ENCODE peak calls at places on chromosomes 12 and 14, in seven cellular contexts. One of them, this sample, is unnamed.

GRCh38 chr12:78392918-78393317 is 471.7 kb upstream of the SYT1 start:
- DNase-seq in activated T-helper 9 cell treated with anti-CD3 and anti-CD28 coated beads, Interleukin-2, amount 50 U/mL, for 16 hours: no peak
- DNase-seq in GM12878: no peak
- DNase-seq in pancreas: no peak
- DNase-seq in NCI-H2029: no peak
- DNase-seq in SW 1271: peak; percentile 4
- DNase-seq in central memory CD4-positive, alpha-beta T cell: no peak
- DNase-seq in this sample: no peak

GRCh38 chr12:1810201-1810930 is 10.0 kb upstream of the LRTM2 start:
- DNase-seq in pancreas: no peak
- DNase-seq in NCI-H2029: no peak
- DNase-seq in SW 1271: no peak
- DNase-seq in GM12878: no peak
- DNase-seq in activated T-helper 9 cell treated with anti-CD3 and anti-CD28 coated beads, Interleukin-2, amount 50 U/mL, for 16 hours: no peak
- DNase-seq in central memory CD4-positive, alpha-beta T cell: no peak
- DNase-seq in this sample: no peak

GRCh38 chr12:107319536-107320030 is 226.2 kb upstream of the CRY1 start:
- DNase-seq in NCI-H2029: no peak
- DNase-seq in SW 1271: no peak
- DNase-seq in central memory CD4-positive, alpha-beta T cell: peak; percentile 12
- DNase-seq in pancreas: no peak
- DNase-seq in activated T-helper 9 cell treated with anti-CD3 and anti-CD28 coated beads, Interleukin-2, amount 50 U/mL, for 16 hours: no peak
- DNase-seq in GM12878: no peak
- DNase-seq in this sample: no peak

GRCh38 chr12:120055639-120056038 is 60.9 kb downstream of the RAB35 start:
- DNase-seq in activated T-helper 9 cell treated with anti-CD3 and anti-CD28 coated beads, Interleukin-2, amount 50 U/mL, for 16 hours: no peak
- DNase-seq in NCI-H2029: no peak
- DNase-seq in pancreas: no peak
- DNase-seq in GM12878: no peak
- DNase-seq in SW 1271: no peak
- DNase-seq in central memory CD4-positive, alpha-beta T cell: no peak
- DNase-seq in this sample: no peak

GRCh38 chr12:123937707-123938600 is 34.7 kb downstream of the CCDC92 start:
- DNase-seq in central memory CD4-positive, alpha-beta T cell: peak; percentile 52
- DNase-seq in NCI-H2029: no peak
- DNase-seq in GM12878: no peak
- DNase-seq in pancreas: no peak
- DNase-seq in SW 1271: no peak
- DNase-seq in activated T-helper 9 cell treated with anti-CD3 and anti-CD28 coated beads, Interleukin-2, amount 50 U/mL, for 16 hours: peak; percentile 14
- DNase-seq in this sample: no peak

GRCh38 chr12:32776258-32776657 is 20.6 kb upstream of the YARS2 start:
- DNase-seq in GM12878: no peak
- DNase-seq in NCI-H2029: no peak
- DNase-seq in activated T-helper 9 cell treated with anti-CD3 and anti-CD28 coated beads, Interleukin-2, amount 50 U/mL, for 16 hours: no peak
- DNase-seq in SW 1271: no peak
- DNase-seq in central memory CD4-positive, alpha-beta T cell: no peak
- DNase-seq in pancreas: no peak
- DNase-seq in this sample: no peak

GRCh38 chr14:22980672-22981089 is 1.7 kb downstream of the AJUBA start:
- DNase-seq in central memory CD4-positive, alpha-beta T cell: no peak
- DNase-seq in pancreas: peak; percentile 57
- DNase-seq in NCI-H2029: no peak
- DNase-seq in GM12878: no peak
- DNase-seq in activated T-helper 9 cell treated with anti-CD3 and anti-CD28 coated beads, Interleukin-2, amount 50 U/mL, for 16 hours: peak; percentile 24
- DNase-seq in SW 1271: peak; percentile 53
- DNase-seq in this sample: peak; percentile 51

GRCh38 chr12:30967026-30967425 is 40.5 kb downstream of the TSPAN11 start:
- DNase-seq in GM12878: no peak
- DNase-seq in SW 1271: no peak
- DNase-seq in pancreas: no peak
- DNase-seq in activated T-helper 9 cell treated with anti-CD3 and anti-CD28 coated beads, Interleukin-2, amount 50 U/mL, for 16 hours: no peak
- DNase-seq in central memory CD4-positive, alpha-beta T cell: no peak
- DNase-seq in NCI-H2029: no peak
- DNase-seq in this sample: no peak

GRCh38 chr12:67068204-67068731 is 200.9 kb upstream of the CAND1 start:
- DNase-seq in SW 1271: no peak
- DNase-seq in pancreas: no peak
- DNase-seq in activated T-helper 9 cell treated with anti-CD3 and anti-CD28 coated beads, Interleukin-2, amount 50 U/mL, for 16 hours: no peak
- DNase-seq in GM12878: no peak
- DNase-seq in central memory CD4-positive, alpha-beta T cell: no peak
- DNase-seq in NCI-H2029: no peak
- DNase-seq in this sample: no peak

GRCh38 chr12:51721281-51721940 is 127.1 kb downstream of the FIGNL2 start:
- DNase-seq in activated T-helper 9 cell treated with anti-CD3 and anti-CD28 coated beads, Interleukin-2, amount 50 U/mL, for 16 hours: peak; percentile 9
- DNase-seq in SW 1271: no peak
- DNase-seq in central memory CD4-positive, alpha-beta T cell: peak; percentile 8
- DNase-seq in GM12878: no peak
- DNase-seq in pancreas: no peak
- DNase-seq in NCI-H2029: no peak
- DNase-seq in this sample: peak; percentile 12

GRCh38 chr12:19712041-19712440 is 272.7 kb downstream of the AEBP2 start:
- DNase-seq in GM12878: no peak
- DNase-seq in NCI-H2029: no peak
- DNase-seq in central memory CD4-positive, alpha-beta T cell: no peak
- DNase-seq in pancreas: no peak
- DNase-seq in SW 1271: peak; percentile 21
- DNase-seq in activated T-helper 9 cell treated with anti-CD3 and anti-CD28 coated beads, Interleukin-2, amount 50 U/mL, for 16 hours: no peak
- DNase-seq in this sample: no peak

GRCh38 chr14:39974036-39974435 is 541.8 kb upstream of the FBXO33 start:
- DNase-seq in pancreas: no peak
- DNase-seq in activated T-helper 9 cell treated with anti-CD3 and anti-CD28 coated beads, Interleukin-2, amount 50 U/mL, for 16 hours: no peak
- DNase-seq in GM12878: peak; percentile 76
- DNase-seq in central memory CD4-positive, alpha-beta T cell: no peak
- DNase-seq in SW 1271: no peak
- DNase-seq in NCI-H2029: no peak
- DNase-seq in this sample: no peak

GRCh38 chr12:100926669-100927248 is 132.2 kb downstream of the ANO4 start:
- DNase-seq in SW 1271: peak; percentile 35
- DNase-seq in pancreas: peak; percentile 30
- DNase-seq in central memory CD4-positive, alpha-beta T cell: no peak
- DNase-seq in GM12878: no peak
- DNase-seq in activated T-helper 9 cell treated with anti-CD3 and anti-CD28 coated beads, Interleukin-2, amount 50 U/mL, for 16 hours: no peak
- DNase-seq in NCI-H2029: no peak
- DNase-seq in this sample: peak; percentile 11

GRCh38 chr12:3518902-3519301 is 27.9 kb downstream of the PRMT8 start:
- DNase-seq in NCI-H2029: no peak
- DNase-seq in GM12878: no peak
- DNase-seq in central memory CD4-positive, alpha-beta T cell: no peak
- DNase-seq in SW 1271: no peak
- DNase-seq in activated T-helper 9 cell treated with anti-CD3 and anti-CD28 coated beads, Interleukin-2, amount 50 U/mL, for 16 hours: no peak
- DNase-seq in pancreas: no peak
- DNase-seq in this sample: no peak

GRCh38 chr14:59086241-59086899 is 102.1 kb upstream of the DAAM1 start:
- DNase-seq in NCI-H2029: no peak
- DNase-seq in pancreas: no peak
- DNase-seq in SW 1271: no peak
- DNase-seq in activated T-helper 9 cell treated with anti-CD3 and anti-CD28 coated beads, Interleukin-2, amount 50 U/mL, for 16 hours: no peak
- DNase-seq in GM12878: no peak
- DNase-seq in central memory CD4-positive, alpha-beta T cell: no peak
- DNase-seq in this sample: no peak

GRCh38 chr12:105289114-105289904 is 41.2 kb upstream of the C12orf75 start:
- DNase-seq in activated T-helper 9 cell treated with anti-CD3 and anti-CD28 coated beads, Interleukin-2, amount 50 U/mL, for 16 hours: no peak
- DNase-seq in pancreas: no peak
- DNase-seq in NCI-H2029: no peak
- DNase-seq in SW 1271: no peak
- DNase-seq in central memory CD4-positive, alpha-beta T cell: no peak
- DNase-seq in GM12878: no peak
- DNase-seq in this sample: no peak

GRCh38 chr12:114625294-114625851 is 58.6 kb downstream of the TBX3 start:
- DNase-seq in GM12878: no peak
- DNase-seq in activated T-helper 9 cell treated with anti-CD3 and anti-CD28 coated beads, Interleukin-2, amount 50 U/mL, for 16 hours: no peak
- DNase-seq in SW 1271: peak; percentile 32
- DNase-seq in central memory CD4-positive, alpha-beta T cell: no peak
- DNase-seq in NCI-H2029: peak; percentile 63
- DNase-seq in pancreas: peak; percentile 21
- DNase-seq in this sample: no peak

GRCh38 chr12:6540181-6540877 is 6.0 kb downstream of the GAPDH start:
- DNase-seq in activated T-helper 9 cell treated with anti-CD3 and anti-CD28 coated beads, Interleukin-2, amount 50 U/mL, for 16 hours: peak; percentile 40
- DNase-seq in GM12878: no peak
- DNase-seq in central memory CD4-positive, alpha-beta T cell: peak; percentile 42
- DNase-seq in pancreas: no peak
- DNase-seq in NCI-H2029: peak; percentile 42
- DNase-seq in SW 1271: no peak
- DNase-seq in this sample: peak; percentile 87

GRCh38 chr14:104769324-104770071 is 16.6 kb downstream of the SIVA1 start:
- DNase-seq in central memory CD4-positive, alpha-beta T cell: no peak
- DNase-seq in NCI-H2029: no peak
- DNase-seq in pancreas: no peak
- DNase-seq in activated T-helper 9 cell treated with anti-CD3 and anti-CD28 coated beads, Interleukin-2, amount 50 U/mL, for 16 hours: no peak
- DNase-seq in GM12878: no peak
- DNase-seq in SW 1271: no peak
- DNase-seq in this sample: no peak

GRCh38 chr14:69586420-69586819 is 11.7 kb upstream of the CCDC177 start:
- DNase-seq in SW 1271: no peak
- DNase-seq in NCI-H2029: no peak
- DNase-seq in activated T-helper 9 cell treated with anti-CD3 and anti-CD28 coated beads, Interleukin-2, amount 50 U/mL, for 16 hours: no peak
- DNase-seq in GM12878: no peak
- DNase-seq in central memory CD4-positive, alpha-beta T cell: no peak
- DNase-seq in pancreas: no peak
- DNase-seq in this sample: no peak

GRCh38 chr14:105075364-105076295 is 10.4 kb upstream of the GPR132 start:
- DNase-seq in pancreas: no peak
- DNase-seq in GM12878: no peak
- DNase-seq in central memory CD4-positive, alpha-beta T cell: no peak
- DNase-seq in activated T-helper 9 cell treated with anti-CD3 and anti-CD28 coated beads, Interleukin-2, amount 50 U/mL, for 16 hours: no peak
- DNase-seq in SW 1271: no peak
- DNase-seq in NCI-H2029: no peak
- DNase-seq in this sample: no peak

GRCh38 chr14:99678198-99678597 is 5.9 kb upstream of the CYP46A1 start:
- DNase-seq in SW 1271: no peak
- DNase-seq in central memory CD4-positive, alpha-beta T cell: no peak
- DNase-seq in activated T-helper 9 cell treated with anti-CD3 and anti-CD28 coated beads, Interleukin-2, amount 50 U/mL, for 16 hours: no peak
- DNase-seq in GM12878: no peak
- DNase-seq in NCI-H2029: no peak
- DNase-seq in pancreas: no peak
- DNase-seq in this sample: no peak

GRCh38 chr14:68979722-68980552 is 835 bp upstream of the ACTN1 start:
- DNase-seq in GM12878: no peak
- DNase-seq in activated T-helper 9 cell treated with anti-CD3 and anti-CD28 coated beads, Interleukin-2, amount 50 U/mL, for 16 hours: no peak
- DNase-seq in SW 1271: no peak
- DNase-seq in central memory CD4-positive, alpha-beta T cell: no peak
- DNase-seq in NCI-H2029: peak; percentile 9
- DNase-seq in pancreas: peak; percentile 48
- DNase-seq in this sample: no peak

GRCh38 chr12:124995200-124995961 is 1.9 kb downstream of the BRI3BP start:
- DNase-seq in pancreas: no peak
- DNase-seq in central memory CD4-positive, alpha-beta T cell: no peak
- DNase-seq in NCI-H2029: no peak
- DNase-seq in GM12878: peak; percentile 41
- DNase-seq in SW 1271: no peak
- DNase-seq in activated T-helper 9 cell treated with anti-CD3 and anti-CD28 coated beads, Interleukin-2, amount 50 U/mL, for 16 hours: no peak
- DNase-seq in this sample: no peak

GRCh38 chr14:61388173-61388975 is 67.0 kb downstream of the PRKCH start:
- DNase-seq in GM12878: peak; percentile 86
- DNase-seq in pancreas: no peak
- DNase-seq in NCI-H2029: peak; percentile 88
- DNase-seq in SW 1271: peak; percentile 5
- DNase-seq in central memory CD4-positive, alpha-beta T cell: peak; percentile 51
- DNase-seq in activated T-helper 9 cell treated with anti-CD3 and anti-CD28 coated beads, Interleukin-2, amount 50 U/mL, for 16 hours: peak; percentile 16
- DNase-seq in this sample: no peak

GRCh38 chr14:104545151-104545931 is 34.2 kb upstream of the C14orf180 start:
- DNase-seq in NCI-H2029: no peak
- DNase-seq in SW 1271: no peak
- DNase-seq in pancreas: no peak
- DNase-seq in central memory CD4-positive, alpha-beta T cell: no peak
- DNase-seq in activated T-helper 9 cell treated with anti-CD3 and anti-CD28 coated beads, Interleukin-2, amount 50 U/mL, for 16 hours: no peak
- DNase-seq in GM12878: no peak
- DNase-seq in this sample: no peak

GRCh38 chr14:32986791-32987545 is 48.3 kb downstream of the NPAS3 start:
- DNase-seq in NCI-H2029: no peak
- DNase-seq in SW 1271: no peak
- DNase-seq in central memory CD4-positive, alpha-beta T cell: no peak
- DNase-seq in pancreas: no peak
- DNase-seq in GM12878: no peak
- DNase-seq in activated T-helper 9 cell treated with anti-CD3 and anti-CD28 coated beads, Interleukin-2, amount 50 U/mL, for 16 hours: no peak
- DNase-seq in this sample: no peak

GRCh38 chr14:89504602-89505320 is 87.7 kb upstream of the FOXN3 start:
- DNase-seq in NCI-H2029: no peak
- DNase-seq in activated T-helper 9 cell treated with anti-CD3 and anti-CD28 coated beads, Interleukin-2, amount 50 U/mL, for 16 hours: no peak
- DNase-seq in pancreas: no peak
- DNase-seq in SW 1271: no peak
- DNase-seq in central memory CD4-positive, alpha-beta T cell: no peak
- DNase-seq in GM12878: peak; percentile 33
- DNase-seq in this sample: no peak

GRCh38 chr14:70735043-70735442 is 74.3 kb downstream of the MAP3K9 start:
- DNase-seq in central memory CD4-positive, alpha-beta T cell: no peak
- DNase-seq in SW 1271: no peak
- DNase-seq in NCI-H2029: no peak
- DNase-seq in pancreas: no peak
- DNase-seq in GM12878: no peak
- DNase-seq in activated T-helper 9 cell treated with anti-CD3 and anti-CD28 coated beads, Interleukin-2, amount 50 U/mL, for 16 hours: no peak
- DNase-seq in this sample: no peak

GRCh38 chr12:27524839-27525238 is 833 bp downstream of the PPFIBP1 start:
- DNase-seq in NCI-H2029: no peak
- DNase-seq in GM12878: no peak
- DNase-seq in central memory CD4-positive, alpha-beta T cell: no peak
- DNase-seq in pancreas: no peak
- DNase-seq in SW 1271: peak; percentile 63
- DNase-seq in activated T-helper 9 cell treated with anti-CD3 and anti-CD28 coated beads, Interleukin-2, amount 50 U/mL, for 16 hours: no peak
- DNase-seq in this sample: no peak

GRCh38 chr12:95637471-95638155 is 86.3 kb upstream of the USP44 start:
- DNase-seq in SW 1271: peak; percentile 51
- DNase-seq in NCI-H2029: no peak
- DNase-seq in GM12878: no peak
- DNase-seq in pancreas: no peak
- DNase-seq in central memory CD4-positive, alpha-beta T cell: no peak
- DNase-seq in activated T-helper 9 cell treated with anti-CD3 and anti-CD28 coated beads, Interleukin-2, amount 50 U/mL, for 16 hours: no peak
- DNase-seq in this sample: no peak

GRCh38 chr12:80504389-80505153 is 60.5 kb downstream of the PTPRQ start:
- DNase-seq in GM12878: no peak
- DNase-seq in central memory CD4-positive, alpha-beta T cell: no peak
- DNase-seq in activated T-helper 9 cell treated with anti-CD3 and anti-CD28 coated beads, Interleukin-2, amount 50 U/mL, for 16 hours: no peak
- DNase-seq in pancreas: no peak
- DNase-seq in NCI-H2029: no peak
- DNase-seq in SW 1271: no peak
- DNase-seq in this sample: no peak

GRCh38 chr12:56160160-56160763 is 2.1 kb downstream of the MYL6 start:
- DNase-seq in GM12878: no peak
- DNase-seq in pancreas: no peak
- DNase-seq in SW 1271: peak; percentile 36
- DNase-seq in NCI-H2029: no peak
- DNase-seq in central memory CD4-positive, alpha-beta T cell: peak; percentile 72
- DNase-seq in activated T-helper 9 cell treated with anti-CD3 and anti-CD28 coated beads, Interleukin-2, amount 50 U/mL, for 16 hours: peak; percentile 33
- DNase-seq in this sample: peak; percentile 36

GRCh38 chr12:127550271-127550670 is 716.7 kb upstream of the TMEM132C start:
- DNase-seq in SW 1271: peak; percentile 23
- DNase-seq in pancreas: no peak
- DNase-seq in central memory CD4-positive, alpha-beta T cell: no peak
- DNase-seq in GM12878: no peak
- DNase-seq in NCI-H2029: no peak
- DNase-seq in activated T-helper 9 cell treated with anti-CD3 and anti-CD28 coated beads, Interleukin-2, amount 50 U/mL, for 16 hours: no peak
- DNase-seq in this sample: no peak

GRCh38 chr12:69546693-69547438 is 38.4 kb upstream of the CCT2 start:
- DNase-seq in central memory CD4-positive, alpha-beta T cell: no peak
- DNase-seq in SW 1271: no peak
- DNase-seq in activated T-helper 9 cell treated with anti-CD3 and anti-CD28 coated beads, Interleukin-2, amount 50 U/mL, for 16 hours: no peak
- DNase-seq in GM12878: peak; percentile 19
- DNase-seq in pancreas: no peak
- DNase-seq in NCI-H2029: no peak
- DNase-seq in this sample: no peak

GRCh38 chr14:75933712-75934296 is 48.0 kb downstream of the TGFB3 start:
- DNase-seq in activated T-helper 9 cell treated with anti-CD3 and anti-CD28 coated beads, Interleukin-2, amount 50 U/mL, for 16 hours: no peak
- DNase-seq in SW 1271: no peak
- DNase-seq in NCI-H2029: no peak
- DNase-seq in pancreas: no peak
- DNase-seq in GM12878: no peak
- DNase-seq in central memory CD4-positive, alpha-beta T cell: no peak
- DNase-seq in this sample: no peak

GRCh38 chr12:55728932-55729591 is at the start of gene CD63:
- DNase-seq in pancreas: peak; percentile 87
- DNase-seq in SW 1271: peak; percentile 61
- DNase-seq in NCI-H2029: peak; percentile 64
- DNase-seq in activated T-helper 9 cell treated with anti-CD3 and anti-CD28 coated beads, Interleukin-2, amount 50 U/mL, for 16 hours: peak; percentile 61
- DNase-seq in central memory CD4-positive, alpha-beta T cell: peak; percentile 21
- DNase-seq in GM12878: no peak
- DNase-seq in this sample: peak; percentile 90

GRCh38 chr12:107634530-107634929 is 51.1 kb upstream of the PWP1 start:
- DNase-seq in GM12878: no peak
- DNase-seq in activated T-helper 9 cell treated with anti-CD3 and anti-CD28 coated beads, Interleukin-2, amount 50 U/mL, for 16 hours: no peak
- DNase-seq in pancreas: no peak
- DNase-seq in central memory CD4-positive, alpha-beta T cell: no peak
- DNase-seq in SW 1271: no peak
- DNase-seq in NCI-H2029: no peak
- DNase-seq in this sample: no peak